ENCODE peak calls at places on chromosomes 6 and 20, in seven cellular contexts. W is H1, E is neuronal stem cell, V is IMR-90, D is H9, T is mesenchymal stem cell, Q is trophoblast cell. X is an unnamed sample.

GRCh38 chr6:130560231-130560630 is 194.4 kb downstream of the TMEM200A start:
- DNase-seq in W (no peak), Q (no peak), E (no peak), V (peak; percentile 29), T (peak; percentile 12), D (no peak), X (no peak)

GRCh38 chr20:63404129-63405085 is 43.3 kb upstream of the CHRNA4 start:
- DNase-seq in Q (no peak), D (no peak), W (no peak), E (no peak), V (no peak), T (no peak), X (no peak)

GRCh38 chr6:9252784-9253183 is 817.4 kb upstream of the SLC35B3 start:
- DNase-seq in Q (no peak), W (no peak), E (no peak), T (no peak), D (peak; percentile 27), V (no peak), X (peak; percentile 68)

GRCh38 chr6:118984342-118984741 is 49.4 kb upstream of the MCM9 start:
- DNase-seq in V (no peak), D (no peak), E (no peak), T (no peak), W (no peak), Q (no peak), X (no peak)

GRCh38 chr20:5634894-5635293 is 115.3 kb upstream of the SHLD1 start:
- DNase-seq in W (no peak), E (no peak), T (no peak), V (no peak), Q (peak; percentile 37), D (no peak), X (no peak)

GRCh38 chr6:105443941-105444340 is 41.1 kb upstream of the PREP start:
- DNase-seq in D (no peak), Q (peak; percentile 37), V (no peak), W (no peak), E (no peak), T (no peak), X (no peak)

GRCh38 chr6:25757936-25758642 is 3.5 kb downstream of the SLC17A4 start:
- DNase-seq in V (no peak), T (no peak), Q (peak; percentile 76), W (no peak), D (no peak), E (no peak), X (no peak)

GRCh38 chr6:43789447-43789846 is 19.4 kb downstream of the VEGFA start:
- DNase-seq in W (no peak), V (no peak), D (no peak), Q (no peak), E (no peak), T (no peak), X (no peak)

GRCh38 chr20:2108987-2109386 is 7.4 kb downstream of the STK35 start:
- DNase-seq in E (no peak), D (no peak), T (peak; percentile 79), Q (peak; percentile 69), W (no peak), V (peak; percentile 80), X (peak; percentile 69)

GRCh38 chr20:25053207-25054132 is 4.5 kb downstream of the ACSS1 start:
- DNase-seq in D (no peak), T (no peak), V (peak; percentile 41), Q (no peak), W (no peak), E (no peak), X (no peak)

GRCh38 chr20:33305591-33306057 is 22.6 kb downstream of the BPIFB1 start:
- DNase-seq in Q (peak; percentile 7), T (peak; percentile 6), E (no peak), D (no peak), V (no peak), W (no peak), X (no peak)

GRCh38 chr6:87772597-87773530 is 70.8 kb upstream of the AKIRIN2 start:
- DNase-seq in T (peak; percentile 66), D (no peak), Q (peak; percentile 37), E (no peak), W (no peak), V (peak; percentile 59), X (peak; percentile 29)

GRCh38 chr6:169709293-169709692 is 7.4 kb downstream of the C6orf120 start:
- DNase-seq in T (no peak), V (no peak), Q (no peak), W (no peak), E (no peak), D (no peak), X (no peak)

GRCh38 chr6:38640216-38640909 is 634 bp upstream of the BTBD9 start:
- DNase-seq in Q (no peak), T (no peak), D (no peak), W (no peak), E (no peak), V (no peak), X (no peak)

GRCh38 chr6:56364482-56365313 is 117.3 kb upstream of the COL21A1 start:
- DNase-seq in Q (no peak), D (no peak), T (peak; percentile 56), V (peak; percentile 78), W (no peak), E (no peak), X (no peak)

GRCh38 chr20:34514897-34515483 is 1.2 kb upstream of the DYNLRB1 start:
- DNase-seq in W (no peak), T (no peak), Q (no peak), V (peak; percentile 44), D (no peak), E (no peak), X (no peak)

GRCh38 chr6:3919130-3919628 is 70.0 kb downstream of the FAM50B start:
- DNase-seq in Q (peak; percentile 95), V (peak; percentile 17), D (no peak), E (no peak), W (no peak), T (peak; percentile 3), X (peak; percentile 86)

GRCh38 chr6:42140756-42141602 is 1.4 kb downstream of the C6orf132 start:
- DNase-seq in D (no peak), E (no peak), T (peak; percentile 27), W (no peak), V (no peak), Q (peak; percentile 11), X (no peak)

GRCh38 chr20:3238616-3239025 is 369 bp downstream of the SLC4A11 start:
- DNase-seq in E (peak; percentile 26), T (peak; percentile 38), Q (no peak), W (no peak), V (no peak), D (peak; percentile 60), X (no peak)

GRCh38 chr20:23151008-23151703 is 65.0 kb upstream of the CD93 start:
- DNase-seq in T (no peak), D (peak; percentile 17), E (no peak), V (no peak), W (no peak), Q (no peak), X (no peak)

GRCh38 chr6:11009353-11009752 is 34.8 kb downstream of the ELOVL2 start:
- DNase-seq in D (no peak), Q (peak; percentile 74), W (no peak), V (peak; percentile 61), E (no peak), T (peak; percentile 76), X (peak; percentile 93)

GRCh38 chr6:11006060-11006459 is 38.0 kb downstream of the ELOVL2 start:
- DNase-seq in W (no peak), E (no peak), T (peak; percentile 26), Q (no peak), V (peak; percentile 66), D (no peak), X (no peak)

GRCh38 chr6:11011787-11012234 is 32.3 kb downstream of the ELOVL2 start:
- DNase-seq in V (no peak), Q (peak; percentile 64), W (no peak), T (no peak), E (no peak), D (peak; percentile 67), X (peak; percentile 88)

GRCh38 chr6:11007715-11008608 is 36.1 kb downstream of the ELOVL2 start:
- DNase-seq in T (peak; percentile 76), Q (peak; percentile 60), W (no peak), V (peak; percentile 80), E (no peak), D (no peak), X (peak; percentile 93)

DNA sequence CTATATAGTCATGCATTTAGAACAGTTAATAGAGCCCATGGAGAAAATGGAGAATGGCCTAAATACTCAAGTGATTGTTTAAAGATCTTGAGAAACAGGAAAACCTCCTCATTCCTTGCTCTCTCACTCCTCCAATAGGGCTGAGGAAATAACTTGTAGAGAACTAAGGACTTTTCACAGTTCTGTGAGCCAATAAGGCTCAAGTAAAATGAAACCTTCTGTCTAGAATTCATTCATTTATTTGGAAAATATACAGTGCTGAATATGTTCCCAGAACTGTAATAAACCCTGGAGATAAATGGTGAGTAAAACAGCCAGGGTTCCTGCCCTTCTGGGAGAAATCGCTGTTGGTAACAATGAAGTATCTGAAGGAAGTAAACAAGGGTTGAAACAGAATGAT is 35.3 kb downstream of the ELOVL2 start:
- DNase-seq in D (no peak), V (peak; percentile 84), T (peak; percentile 74), W (no peak), E (no peak), Q (peak; percentile 52), X (no peak)
- H3K4ac ChIP-seq in D (no peak overlapping the region), V (peak overlapping the region; percentile 18), T (no peak overlapping the region), W (no peak overlapping the region), E (no peak overlapping the region), Q (no peak overlapping the region), X (peak overlapping the region; percentile 83)

GRCh38 chr20:7178004-7178403 is 410.5 kb downstream of the BMP2 start:
- DNase-seq in V (no peak), T (no peak), E (no peak), D (no peak), W (no peak), Q (no peak), X (no peak)
- H3K4ac ChIP-seq in V (no peak overlapping the region), T (no peak overlapping the region), E (no peak overlapping the region), D (no peak overlapping the region), W (no peak overlapping the region), Q (no peak overlapping the region), X (no peak overlapping the region)

GRCh38 chr6:161668665-161669064 is 394.8 kb upstream of the AGPAT4 start:
- DNase-seq in W (no peak), D (no peak), V (no peak), E (no peak), Q (no peak), T (no peak), X (no peak)
- H3K4ac ChIP-seq in W (no peak overlapping the region), D (no peak overlapping the region), V (no peak overlapping the region), E (no peak overlapping the region), Q (no peak overlapping the region), T (no peak overlapping the region), X (no peak overlapping the region)

DNA sequence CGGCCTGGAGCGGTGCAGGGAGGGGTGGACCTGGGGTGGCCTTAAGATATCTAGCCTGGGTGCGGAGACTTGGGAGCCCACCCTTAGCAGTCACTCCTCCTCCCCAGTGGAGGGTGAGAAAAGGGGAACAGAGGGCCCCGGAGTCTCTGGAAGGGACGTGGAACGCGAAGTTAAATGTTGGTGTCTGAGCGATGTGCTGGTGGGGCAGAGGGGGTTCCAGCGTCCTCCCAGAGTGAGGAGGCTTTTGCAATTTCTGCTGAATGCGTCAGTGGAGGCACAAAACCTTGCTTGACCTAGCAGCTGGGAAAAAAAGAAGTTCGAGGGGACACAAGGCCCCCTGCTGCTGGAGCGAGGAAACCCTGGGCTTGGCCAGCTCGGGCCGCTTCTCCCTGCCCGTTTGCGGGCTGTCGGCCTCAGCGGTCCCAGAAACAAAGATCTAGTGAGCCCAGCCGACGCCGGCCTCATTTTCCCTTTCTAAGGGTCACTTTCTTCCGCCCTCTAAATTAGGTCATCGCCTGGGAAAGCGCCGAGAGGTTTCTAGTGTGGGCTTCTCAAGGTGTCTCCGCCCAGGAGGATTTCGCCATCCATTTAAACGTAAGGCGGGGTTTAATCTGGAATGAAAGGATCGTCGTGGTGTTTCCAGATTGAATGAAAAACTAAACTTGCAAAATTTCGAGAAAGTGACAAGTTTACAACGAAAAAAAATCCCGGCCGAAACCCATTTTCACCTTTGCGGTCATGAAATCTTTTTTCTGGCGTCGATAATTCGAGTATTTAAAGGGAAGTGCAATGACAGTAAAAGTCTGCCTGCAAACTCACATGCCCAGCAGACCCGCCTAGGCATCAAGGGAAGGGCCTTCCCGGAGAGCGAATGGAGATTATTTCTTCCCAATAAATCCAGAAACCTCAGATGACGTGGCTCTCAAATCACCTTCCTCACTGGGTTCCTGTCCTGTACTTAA is 4.5 kb downstream of the OLIG3 start:
- DNase-seq in D (peak; percentile 47), V (no peak), T (no peak), E (peak; percentile 46), Q (no peak), W (no peak), X (peak; percentile 70)
- H3K4ac ChIP-seq in D (no peak overlapping the region), V (no peak overlapping the region), T (no peak overlapping the region), E (no peak overlapping the region), Q (no peak overlapping the region), W (no peak overlapping the region), X (no peak overlapping the region)